ENCODE peak calls at places on chromosomes 2 and 18, in nine cellular contexts. X is GM10248; J is activated CD8-positive, alpha-beta memory T cell treated with anti-CD3 and anti-CD28 coated beads for 1 hour; F is prostate gland; N is mesendoderm; I is mucosa of gallbladder; B is brain microvascular endothelial cell; K is amniotic epithelial cell; O is uterus. M is an unnamed sample.

GRCh38 chr18:78974115-78974740 is 5.4 kb upstream of the SALL3 start:
- DNase-seq in I (no peak), B (no peak), J (no peak), K (no peak), O (no peak), N (peak; percentile 37), X (peak; percentile 13), F (no peak), M (no peak)

GRCh38 chr18:62904396-62905285 is 189.3 kb downstream of the PHLPP1 start:
- DNase-seq in J (no peak), O (no peak), X (no peak), I (no peak), B (no peak), N (no peak), F (no peak), K (no peak), M (no peak)

GRCh38 chr2:100818606-100819364 is 1.2 kb upstream of the NPAS2 start:
- DNase-seq in I (peak; percentile 75), K (peak; percentile 93), O (peak; percentile 74), X (peak; percentile 22), B (peak; percentile 62), F (peak; percentile 62), J (no peak), N (peak; percentile 77), M (peak; percentile 79)

GRCh38 chr2:213490087-213490486 is 205.8 kb downstream of the SPAG16 start:
- DNase-seq in I (no peak), K (no peak), F (no peak), J (no peak), N (no peak), X (peak; percentile 7), O (no peak), B (no peak), M (peak; percentile 32)

GRCh38 chr2:280655-281110 is 7.2 kb downstream of the ALKAL2 start:
- DNase-seq in B (no peak), O (no peak), N (no peak), J (no peak), K (no peak), X (no peak), I (peak; percentile 40), F (no peak), M (no peak)

GRCh38 chr18:12377556-12378553 is 828 bp upstream of the AFG3L2 start:
- DNase-seq in F (no peak), X (no peak), K (peak; percentile 99), B (no peak), J (no peak), N (peak; percentile 75), O (no peak), I (no peak), M (no peak)

GRCh38 chr18:64803471-64803870 is 654.6 kb upstream of the LINC00305 start:
- DNase-seq in I (no peak), F (no peak), K (no peak), B (no peak), N (no peak), J (no peak), X (no peak), O (no peak), M (no peak)

GRCh38 chr2:68027959-68028358 is 34.8 kb downstream of the C1D start:
- DNase-seq in F (no peak), K (peak; percentile 31), N (no peak), J (no peak), O (no peak), B (peak; percentile 6), X (no peak), I (no peak), M (peak; percentile 25)

GRCh38 chr2:29923110-29923721 is 1.8 kb upstream of the ALK start:
- DNase-seq in B (peak; percentile 62), I (peak; percentile 58), N (peak; percentile 71), J (peak; percentile 22), O (peak; percentile 23), F (peak; percentile 31), X (peak; percentile 69), K (peak; percentile 42), M (peak; percentile 81)

GRCh38 chr2:181805228-181806038 is 86.1 kb upstream of the ITPRID2 start:
- DNase-seq in J (no peak), O (no peak), I (no peak), X (no peak), K (peak; percentile 91), F (no peak), N (no peak), B (no peak), M (no peak)

GRCh38 chr2:204483497-204484164 is 61.6 kb upstream of the PARD3B start:
- DNase-seq in B (no peak), X (no peak), F (peak; percentile 7), J (no peak), N (no peak), O (no peak), I (no peak), K (peak; percentile 39), M (peak; percentile 23)

GRCh38 chr2:404581-404980 is 116.7 kb upstream of the ALKAL2 start:
- DNase-seq in B (no peak), J (no peak), N (no peak), O (no peak), X (no peak), I (no peak), F (no peak), K (no peak), M (no peak)

GRCh38 chr2:172885996-172886395 is 150.4 kb downstream of the RAPGEF4 start:
- DNase-seq in F (no peak), B (no peak), J (no peak), I (no peak), O (no peak), N (no peak), K (no peak), X (no peak), M (no peak)